ENCODE peak calls at places on chromosomes 1 and 21, in five cellular contexts. H is H9, O is IMR-90, W is neuronal stem cell, T is mesendoderm. L is an unnamed sample.

GRCh38 chr1:3651011-3651938 is 1.0 kb upstream of the TP73 start:
- DNase-seq in W (no peak), H (peak), O (no peak), T (peak), L (peak)

GRCh38 chr1:244092293-244093264 is 41.5 kb downstream of the ZBTB18 start:
- DNase-seq in O (peak), H (no peak), T (no peak), W (no peak), L (no peak)

GRCh38 chr1:114320586-114320985 is 166.9 kb upstream of the SYT6 start:
- DNase-seq in T (no peak), O (peak), H (no peak), W (no peak), L (peak)

GRCh38 chr1:25874635-25875153 is 814 bp downstream of the PAQR7 start:
- DNase-seq in O (no peak), H (no peak), W (no peak), T (no peak), L (no peak)

GRCh38 chr1:114669562-114670082 is at the start of gene DENND2C:
- DNase-seq in W (no peak), H (no peak), T (peak), O (no peak), L (no peak)

GRCh38 chr1:108044318-108044717 is 79.3 kb upstream of the VAV3 start:
- DNase-seq in O (no peak), W (no peak), T (no peak), H (no peak), L (no peak)

GRCh38 chr21:36422279-36423098 is 37.3 kb downstream of the CHAF1B start:
- DNase-seq in O (peak), W (peak), T (peak), H (peak), L (peak)

GRCh38 chr1:248696261-248696660 is 6.3 kb downstream of the OR14I1 start:
- DNase-seq in T (no peak), W (no peak), H (no peak), O (no peak), L (no peak)

GRCh38 chr1:93552751-93553455 is 105.0 kb downstream of the FNBP1L start:
- DNase-seq in H (no peak), W (no peak), T (no peak), O (peak), L (peak)

GRCh38 chr1:71745326-71745725 is 537.0 kb downstream of the NEGR1 start:
- DNase-seq in T (no peak), O (no peak), W (no peak), H (no peak), L (no peak)

GRCh38 chr1:202107801-202108731 is 14.7 kb upstream of the GPR37L1 start:
- DNase-seq in T (peak), H (no peak), W (no peak), O (no peak), L (no peak)

GRCh38 chr1:202105571-202106339 is 17.0 kb upstream of the GPR37L1 start:
- DNase-seq in H (peak), O (peak), T (peak), W (peak), L (peak)

GRCh38 chr1:202104073-202104472 is 18.6 kb upstream of the GPR37L1 start:
- DNase-seq in O (no peak), T (no peak), H (no peak), W (no peak), L (no peak)

GRCh38 chr1:202106340-202107284 is 16.1 kb upstream of the GPR37L1 start:
- DNase-seq in H (no peak), W (no peak), T (no peak), O (no peak), L (no peak)

DNA sequence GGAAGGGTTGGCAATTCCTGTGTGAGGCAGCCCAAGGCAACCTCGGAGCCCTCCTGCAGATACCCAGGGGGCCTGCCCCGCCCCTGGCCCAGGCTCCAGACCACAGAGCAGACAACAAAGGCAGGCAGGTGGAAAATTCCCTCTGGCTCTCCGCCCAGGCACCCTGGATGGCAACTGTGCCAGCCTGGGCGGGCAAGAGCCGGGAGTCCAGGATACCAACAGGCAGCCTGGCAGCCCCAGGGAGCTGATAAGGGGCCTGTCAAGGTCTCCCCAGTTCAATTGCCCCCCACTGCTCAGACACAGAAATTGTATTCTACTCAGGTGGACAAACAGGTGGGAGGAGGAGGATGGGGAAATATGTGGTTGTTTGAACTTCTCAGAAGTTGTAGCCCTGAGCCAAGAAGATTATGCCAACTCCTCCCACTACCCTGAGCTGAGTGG is 15.4 kb upstream of the GPR37L1 start:
- DNase-seq in H (no peak), O (no peak), T (no peak), W (no peak), L (no peak)
- H2BK15ac ChIP-seq in H (no peak), O (no peak), T (no peak), W (peak), L (no peak)

GRCh38 chr21:34839070-34839820 is 170.5 kb downstream of the CLIC6 start:
- DNase-seq in W (no peak), O (no peak), T (no peak), H (no peak), L (no peak)
- H2BK15ac ChIP-seq in W (no peak), O (no peak), T (no peak), H (no peak), L (no peak)

GRCh38 chr1:52906135-52906603 is 15.4 kb downstream of the ECHDC2 start:
- DNase-seq in T (no peak), W (no peak), O (no peak), H (no peak), L (no peak)

GRCh38 chr1:52904590-52905375 is 16.8 kb downstream of the ECHDC2 start:
- DNase-seq in O (no peak), W (no peak), H (peak), T (peak), L (no peak)

GRCh38 chr1:52907812-52908153 is 13.8 kb downstream of the ECHDC2 start:
- DNase-seq in T (no peak), W (no peak), H (no peak), O (no peak), L (no peak)

GRCh38 chr1:52907068-52907811 is 14.3 kb downstream of the ECHDC2 start:
- DNase-seq in W (no peak), T (no peak), H (no peak), O (peak), L (no peak)

GRCh38 chr1:52905376-52905698 is 16.2 kb downstream of the ECHDC2 start:
- DNase-seq in O (no peak), T (no peak), H (no peak), W (no peak), L (no peak)
- H2BK15ac ChIP-seq in O (no peak), T (no peak), H (no peak), W (peak), L (no peak)

DNA sequence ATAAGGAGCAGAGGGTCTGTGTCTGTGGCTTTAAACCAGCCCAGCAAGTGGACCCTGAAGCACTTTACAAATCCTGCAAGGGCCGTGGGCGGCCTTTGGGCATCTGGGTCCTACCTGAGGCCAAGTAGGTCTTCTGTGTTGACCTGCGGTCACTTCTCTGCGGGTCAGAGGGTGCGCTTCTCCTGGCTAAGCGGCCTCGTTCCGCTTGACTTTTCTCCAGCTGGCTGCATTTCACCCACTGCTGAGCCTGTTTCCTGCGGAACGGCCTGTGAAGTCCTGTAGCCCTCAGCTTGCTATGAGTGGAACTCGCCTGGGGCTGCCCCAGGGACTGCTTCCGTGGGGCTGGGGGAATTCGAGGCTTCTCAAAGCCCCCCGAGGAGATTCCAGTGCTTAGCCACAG is 43.3 kb downstream of the SLC37A1 start:
- DNase-seq in O (no peak), H (no peak), T (no peak), W (no peak), L (no peak)
- H2BK15ac ChIP-seq in O (no peak), H (no peak), T (no peak), W (no peak), L (no peak)

GRCh38 chr1:181133441-181133951 is 45.0 kb downstream of the IER5 start:
- DNase-seq in O (no peak), W (no peak), H (peak), T (no peak), L (no peak)
- H2BK15ac ChIP-seq in O (peak), W (no peak), H (no peak), T (no peak), L (peak)

DNA sequence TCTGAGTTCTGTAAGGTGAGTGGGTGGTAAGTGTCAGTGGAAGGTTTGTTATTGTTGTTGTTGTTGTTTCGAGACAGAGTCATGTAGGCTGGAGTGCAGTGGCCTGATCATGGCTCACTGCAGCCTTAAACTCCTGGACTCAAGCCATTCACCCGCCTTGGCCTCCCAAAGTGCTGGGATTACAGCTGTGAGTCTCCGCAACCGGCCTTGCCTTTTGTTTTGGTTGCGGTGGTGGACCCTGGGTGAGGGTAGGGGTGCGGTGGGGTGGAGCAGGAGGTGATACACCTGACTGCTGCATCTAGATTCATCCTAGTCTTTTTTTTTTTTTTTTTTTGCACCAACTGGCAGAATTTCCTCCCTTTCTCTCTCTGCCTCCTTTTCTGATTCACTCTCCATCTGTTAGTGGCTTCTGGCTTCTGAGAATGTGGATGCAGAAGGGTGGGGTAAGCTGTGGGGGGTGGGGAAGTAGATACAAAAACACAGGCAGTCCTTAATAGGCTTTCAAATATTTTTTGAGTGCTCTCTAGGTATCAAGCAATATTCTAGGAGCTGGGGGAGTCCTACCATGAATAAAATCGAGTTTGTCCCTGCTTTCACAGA is 4.6 kb upstream of the GMEB1 start:
- DNase-seq in T (no peak), H (no peak), W (no peak), O (no peak), L (no peak)
- H2BK15ac ChIP-seq in T (no peak), H (no peak), W (no peak), O (no peak), L (no peak)

GRCh38 chr1:43913051-43913501 is 20.5 kb upstream of the ARTN start:
- DNase-seq in H (no peak), W (no peak), O (no peak), T (peak), L (no peak)

GRCh38 chr1:43910359-43910758 is 23.2 kb upstream of the ARTN start:
- DNase-seq in O (no peak), W (no peak), H (no peak), T (no peak), L (no peak)

GRCh38 chr1:43912607-43913006 is 21.0 kb upstream of the ARTN start:
- DNase-seq in W (no peak), O (peak), T (peak), H (peak), L (peak)

GRCh38 chr1:43914576-43915525 is 18.8 kb upstream of the ARTN start:
- DNase-seq in O (no peak), T (no peak), H (no peak), W (no peak), L (no peak)

GRCh38 chr1:43913666-43914325 is 19.8 kb upstream of the ARTN start:
- DNase-seq in W (no peak), O (no peak), H (no peak), T (no peak), L (no peak)
- H2BK15ac ChIP-seq in W (peak), O (no peak), H (no peak), T (no peak), L (no peak)

L was measured in mesenchymal stem cell.